ENCODE peak calls at places on chromosomes 5 and 9, in seven cellular contexts. P, I, M, C, F, R and B are unnamed samples.

GRCh38 chr9:13205824-13206223 is 73.7 kb downstream of the MPDZ start:
- DNase-seq in C (no peak), I (no peak), P (no peak), F (no peak), R (no peak), M (no peak), B (no peak)

GRCh38 chr9:129183495-129184308 is 5.6 kb upstream of the IER5L start:
- DNase-seq in P (no peak), M (no peak), I (no peak), F (no peak), R (no peak), C (no peak), B (no peak)

GRCh38 chr5:143187495-143187894 is 216.0 kb downstream of the NR3C1 start:
- DNase-seq in F (no peak), I (no peak), C (no peak), M (no peak), R (no peak), P (no peak), B (peak; percentile 78)

GRCh38 chr5:108587816-108588215 is 159.9 kb upstream of the FER start:
- DNase-seq in F (no peak), I (no peak), M (no peak), P (no peak), R (no peak), C (no peak), B (no peak)

GRCh38 chr9:95507456-95508241 is 9.1 kb downstream of the PTCH1 start:
- DNase-seq in I (peak; percentile 34), P (peak; percentile 18), M (peak; percentile 68), F (peak; percentile 26), R (peak; percentile 22), C (peak; percentile 51), B (peak; percentile 81)

GRCh38 chr9:134146774-134147493 is 11.1 kb downstream of the WDR5 start:
- DNase-seq in M (no peak), C (no peak), I (no peak), R (no peak), P (no peak), F (no peak), B (peak; percentile 66)

GRCh38 chr5:113380299-113381014 is 54.3 kb downstream of the TSSK1B start:
- DNase-seq in F (no peak), P (no peak), C (no peak), I (no peak), R (no peak), M (peak; percentile 43), B (no peak)

GRCh38 chr5:129807162-129807814 is 59.4 kb downstream of the MINAR2 start:
- DNase-seq in C (no peak), P (no peak), R (no peak), M (no peak), F (no peak), I (no peak), B (peak; percentile 55)

GRCh38 chr5:99169309-99169708 is 240.5 kb upstream of the CHD1 start:
- DNase-seq in M (peak; percentile 14), I (no peak), P (no peak), C (no peak), R (no peak), F (no peak), B (no peak)

GRCh38 chr9:125541840-125542243 is 165.2 kb downstream of the MAPKAP1 start:
- DNase-seq in I (no peak), M (no peak), F (no peak), P (no peak), C (no peak), R (no peak), B (no peak)

GRCh38 chr9:129102791-129103594 is 7.6 kb downstream of the CRAT start:
- DNase-seq in R (no peak), P (no peak), C (peak; percentile 37), I (peak; percentile 77), M (peak; percentile 67), F (peak; percentile 36), B (peak; percentile 57)

GRCh38 chr9:81819859-81820546 is 108.2 kb upstream of the SPATA31D4 start:
- DNase-seq in F (no peak), M (no peak), I (peak; percentile 15), C (no peak), R (no peak), P (no peak), B (no peak)

GRCh38 chr5:25119654-25120053 is 474.9 kb upstream of the CDH10 start:
- DNase-seq in I (no peak), F (no peak), P (no peak), C (no peak), R (no peak), M (peak; percentile 7), B (no peak)

GRCh38 chr5:101390317-101390908 is 487.3 kb upstream of the ST8SIA4 start:
- DNase-seq in I (peak; percentile 14), R (no peak), F (peak; percentile 36), M (peak; percentile 49), P (peak; percentile 7), C (peak; percentile 7), B (peak; percentile 26)

GRCh38 chr5:407801-408268 is 35.1 kb upstream of the EXOC3 start:
- DNase-seq in M (no peak), P (no peak), I (no peak), C (no peak), F (no peak), R (no peak), B (peak; percentile 40)

GRCh38 chr9:122396622-122397148 is 25.9 kb downstream of the PTGS1 start:
- DNase-seq in I (no peak), M (no peak), P (no peak), R (no peak), C (no peak), F (no peak), B (no peak)

GRCh38 chr9:134320195-134320885 is 5.9 kb upstream of the RXRA start:
- DNase-seq in F (peak; percentile 40), R (peak; percentile 18), M (no peak), P (no peak), I (no peak), C (no peak), B (no peak)

GRCh38 chr5:1101991-1102713 is 9.7 kb downstream of the SLC12A7 start:
- DNase-seq in P (no peak), C (no peak), M (peak; percentile 71), F (peak; percentile 42), I (peak; percentile 41), R (no peak), B (no peak)

GRCh38 chr9:17824191-17824926 is 245.5 kb downstream of the SH3GL2 start:
- DNase-seq in F (no peak), R (no peak), M (peak; percentile 34), C (no peak), P (no peak), I (no peak), B (no peak)

GRCh38 chr5:167555771-167556170 is 735.7 kb upstream of the WWC1 start:
- DNase-seq in F (no peak), M (no peak), C (no peak), R (no peak), P (no peak), I (no peak), B (no peak)
- TF ChIP-seq CTCF in F (no peak), M (no peak), C (no peak), R (no peak), P (no peak), I (no peak), B (no peak)

GRCh38 chr5:78905084-78905938 is 79.8 kb downstream of the ARSB start:
- DNase-seq in P (no peak), I (no peak), M (no peak), F (no peak), C (no peak), R (no peak), B (no peak)

GRCh38 chr5:78895616-78896015 is 89.5 kb downstream of the ARSB start:
- DNase-seq in F (no peak), M (no peak), C (peak; percentile 40), P (no peak), I (no peak), R (no peak), B (no peak)

GRCh38 chr5:78903936-78904335 is 81.2 kb downstream of the ARSB start:
- DNase-seq in P (no peak), R (no peak), M (no peak), F (no peak), I (no peak), C (peak; percentile 12), B (no peak)

GRCh38 chr5:78896128-78896527 is 89.0 kb downstream of the ARSB start:
- DNase-seq in P (no peak), F (no peak), R (no peak), I (no peak), C (peak; percentile 82), M (no peak), B (peak; percentile 28)

DNA sequence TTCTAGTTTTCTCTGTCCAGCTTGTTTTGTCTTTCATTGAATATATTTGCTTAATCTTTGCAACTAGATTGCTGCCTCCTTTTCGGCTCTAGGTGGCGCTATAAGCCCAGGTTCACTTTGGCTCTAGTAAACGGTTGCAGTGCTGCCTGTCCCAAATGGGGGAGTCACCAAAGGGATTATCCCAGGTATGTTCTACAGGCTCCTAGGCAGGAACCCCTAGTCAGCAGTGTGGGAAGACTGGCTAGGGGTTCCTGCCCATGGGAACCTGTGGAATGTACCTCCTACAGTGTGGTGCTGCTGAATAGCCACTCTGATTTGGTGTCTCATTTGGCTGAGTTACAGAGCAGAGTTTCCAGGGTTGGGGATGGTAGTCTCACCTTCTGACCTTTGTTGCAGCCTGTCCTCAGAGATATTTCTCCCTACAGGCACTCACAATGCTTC is 85.2 kb downstream of the ARSB start:
- DNase-seq in M (peak; percentile 58), I (peak; percentile 74), P (no peak), F (peak; percentile 14), R (no peak), C (peak; percentile 38), B (peak; percentile 44)
- TF ChIP-seq CTCF in M (peak; percentile 90), I (peak; percentile 79), P (peak; percentile 77), F (peak; percentile 69), R (no peak), C (peak; percentile 73), B (peak; percentile 83)

DNA sequence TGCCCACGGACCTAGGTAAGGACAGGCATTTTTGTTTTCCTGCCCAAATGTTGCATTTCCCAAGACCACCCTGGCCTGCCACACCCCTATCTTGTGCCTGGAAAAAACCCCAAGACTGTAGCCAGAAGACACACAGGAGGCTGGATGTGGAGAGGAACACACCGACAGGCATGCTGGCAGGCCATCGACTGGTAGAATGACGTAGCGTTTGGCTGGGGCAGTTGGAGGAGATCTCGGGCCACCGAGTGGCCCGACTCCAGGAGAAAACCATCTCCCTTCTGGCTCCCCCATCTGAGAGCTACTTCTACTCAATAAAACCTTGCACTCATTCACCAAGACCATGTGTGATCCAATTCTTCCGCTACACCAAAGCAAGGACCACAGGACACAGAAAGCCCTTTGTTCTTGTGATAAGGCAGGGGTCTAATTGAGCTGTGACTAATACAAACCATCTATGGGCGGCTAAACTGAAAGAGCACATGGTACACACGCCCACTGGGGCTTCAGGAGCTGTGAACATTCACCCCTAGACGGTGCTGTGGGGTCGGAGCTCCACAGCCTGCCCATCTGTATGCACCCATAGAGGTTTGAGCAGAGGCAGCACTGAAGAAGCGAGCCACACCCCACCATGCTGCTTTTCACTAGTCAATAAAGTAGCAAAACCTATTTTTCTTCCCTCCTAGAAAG is 38.9 kb upstream of the N4BP3 start:
- DNase-seq in R (no peak), C (no peak), F (peak; percentile 18), M (no peak), I (no peak), P (no peak), B (peak; percentile 17)
- TF ChIP-seq CTCF in R (no peak), C (peak; percentile 2), F (no peak), M (no peak), I (no peak), P (peak; percentile 9), B (no peak)

DNA sequence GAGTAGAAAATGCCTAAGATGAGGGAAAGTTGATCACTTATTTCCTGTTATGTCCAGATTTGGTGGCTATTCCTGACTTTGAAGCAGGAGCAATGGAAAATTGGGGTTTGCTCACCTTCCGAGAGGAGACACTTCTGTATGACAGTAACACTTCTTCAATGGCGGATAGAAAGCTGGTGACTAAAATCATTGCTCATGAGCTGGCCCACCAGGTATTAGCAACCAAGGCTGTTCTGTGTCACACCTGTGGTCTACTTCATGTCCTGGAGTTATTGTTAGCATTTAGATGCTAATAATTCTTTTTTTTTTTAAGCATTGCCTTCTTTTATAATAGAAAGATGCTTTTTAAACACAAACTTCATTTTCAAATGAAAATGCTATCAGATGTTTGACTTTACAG is 57.9 kb downstream of the LNPEP start:
- DNase-seq in M (no peak), P (no peak), C (no peak), I (no peak), F (no peak), R (no peak), B (no peak)
- TF ChIP-seq CTCF in M (no peak), P (no peak), C (no peak), I (no peak), F (no peak), R (no peak), B (no peak)